ENCODE peak calls at places on chromosomes 13 and 19, in six cellular contexts. J is K562, Z is GM12878, L is HepG2, O is H1, G is GM12891. Y is an unnamed sample.

GRCh38 chr13:52809310-52809769 is 39.1 kb downstream of the PCDH8 start:
- DNase-seq in J (peak), Z (peak), L (peak), O (peak), G (peak), Y (peak)

GRCh38 chr13:30401347-30401746 is 20.9 kb upstream of the UBE2L5 start:
- DNase-seq in J (no peak), Z (no peak), L (no peak), O (no peak), G (no peak), Y (no peak)

GRCh38 chr13:30618186-30618937 is 642 bp downstream of the USPL1 start:
- DNase-seq in J (peak), Z (no peak), L (peak), O (no peak), G (no peak), Y (no peak)

GRCh38 chr19:7516878-7517277 is 975 bp downstream of the ZNF358 start:
- DNase-seq in J (no peak), Z (no peak), L (no peak), O (no peak), G (no peak), Y (no peak)

GRCh38 chr13:98824376-98825160 is 72.1 kb upstream of the SLC15A1 start:
- DNase-seq in J (no peak), Z (no peak), L (no peak), O (no peak), G (no peak), Y (no peak)

GRCh38 chr13:44244288-44244687 is 129.3 kb upstream of the SERP2 start:
- DNase-seq in J (peak), Z (no peak), L (no peak), O (no peak), G (no peak), Y (no peak)

GRCh38 chr13:106690779-106691178 is 122.8 kb upstream of the ARGLU1 start:
- DNase-seq in J (no peak), Z (no peak), L (no peak), O (no peak), G (no peak), Y (no peak)

GRCh38 chr13:106184778-106185177 is 350.7 kb downstream of the EFNB2 start:
- DNase-seq in J (no peak), Z (no peak), L (no peak), O (no peak), G (no peak), Y (no peak)

GRCh38 chr13:47679391-47679790 is 321.7 kb downstream of the SUCLA2 start:
- DNase-seq in J (no peak), Z (no peak), L (no peak), O (no peak), G (no peak), Y (no peak)

GRCh38 chr19:15154002-15154612 is 46.7 kb downstream of the NOTCH3 start:
- DNase-seq in J (peak), Z (no peak), L (peak), O (no peak), G (no peak), Y (no peak)

GRCh38 chr19:1362385-1363257 is 21.1 kb upstream of the NDUFS7 start:
- DNase-seq in J (no peak), Z (no peak), L (no peak), O (no peak), G (no peak), Y (no peak)
- TF ChIP-seq POLR2A in J (no peak), Z (no peak), L (no peak), O (no peak), G (no peak), Y (no peak)

GRCh38 chr13:66937423-66937822 is 292.7 kb downstream of the PCDH9 start:
- DNase-seq in J (no peak), Z (no peak), L (no peak), O (no peak), G (no peak), Y (no peak)

GRCh38 chr13:66933527-66933926 is 296.6 kb downstream of the PCDH9 start:
- DNase-seq in J (no peak), Z (no peak), L (no peak), O (no peak), G (no peak), Y (no peak)

DNA sequence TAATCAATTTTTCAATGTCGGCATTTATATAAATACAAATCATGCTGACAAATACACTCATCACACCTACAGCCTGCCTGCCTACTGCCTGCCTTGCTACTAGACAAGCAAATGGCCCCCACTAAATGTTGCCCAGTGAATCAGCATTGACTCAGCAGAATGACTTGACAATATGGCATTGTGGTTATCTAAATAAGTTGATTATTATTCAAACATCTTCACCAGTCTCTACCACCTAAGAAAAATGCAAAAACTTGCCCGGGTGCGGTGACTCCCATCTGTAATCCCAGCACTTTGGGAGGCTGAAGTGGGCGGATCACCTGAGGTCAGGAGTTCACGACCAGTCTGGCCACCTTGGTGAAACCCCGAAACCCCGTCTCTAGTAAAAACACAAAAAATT is 296.1 kb downstream of the PCDH9 start:
- DNase-seq in J (peak), Z (no peak), L (no peak), O (no peak), G (no peak), Y (no peak)
- TF ChIP-seq POLR2AphosphoS5 in J (no peak), Z (no peak), L (no peak), O (no peak), G (no peak), Y (no peak)

GRCh38 chr13:78610381-78610883 is 7.1 kb upstream of the POU4F1 start:
- DNase-seq in J (no peak), Z (no peak), L (no peak), O (no peak), G (no peak), Y (no peak)

GRCh38 chr13:78608254-78608704 is 4.9 kb upstream of the POU4F1 start:
- DNase-seq in J (no peak), Z (no peak), L (no peak), O (no peak), G (no peak), Y (no peak)

GRCh38 chr13:78609464-78610205 is 6.3 kb upstream of the POU4F1 start:
- DNase-seq in J (no peak), Z (no peak), L (no peak), O (no peak), G (no peak), Y (no peak)

GRCh38 chr13:78608705-78609463 is 5.5 kb upstream of the POU4F1 start:
- DNase-seq in J (no peak), Z (no peak), L (no peak), O (no peak), G (no peak), Y (no peak)

DNA sequence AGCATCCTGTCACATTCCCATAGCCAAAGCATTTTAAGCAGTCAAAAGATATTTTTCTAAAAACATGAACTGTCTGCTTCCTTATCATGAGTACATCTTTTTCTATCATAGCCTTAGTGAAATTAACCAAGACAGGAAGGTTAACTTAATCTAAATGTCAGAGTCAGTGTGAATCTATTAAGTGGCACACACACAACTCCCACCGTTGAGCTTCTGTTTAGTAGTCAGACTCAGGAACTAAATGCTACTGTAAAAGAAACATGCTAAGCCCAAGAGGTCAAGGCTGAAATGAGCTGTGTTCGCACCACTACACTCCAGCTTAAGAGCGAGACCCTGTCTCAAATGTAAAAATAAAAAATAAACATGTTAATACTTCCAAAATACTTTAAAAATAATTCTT is 7.7 kb upstream of the POU4F1 start:
- DNase-seq in J (no peak), Z (no peak), L (no peak), O (no peak), G (no peak), Y (no peak)
- TF ChIP-seq TAF1 in J (no peak), Z (no peak), L (no peak), O (no peak), G (no peak), Y (no peak)

GRCh38 chr13:40194204-40194806 is 472.1 kb downstream of the FOXO1 start:
- DNase-seq in J (no peak), Z (no peak), L (no peak), O (no peak), G (no peak), Y (no peak)
- TF ChIP-seq POLR2A in J (no peak), Z (no peak), L (no peak), O (no peak), G (no peak), Y (no peak)

DNA sequence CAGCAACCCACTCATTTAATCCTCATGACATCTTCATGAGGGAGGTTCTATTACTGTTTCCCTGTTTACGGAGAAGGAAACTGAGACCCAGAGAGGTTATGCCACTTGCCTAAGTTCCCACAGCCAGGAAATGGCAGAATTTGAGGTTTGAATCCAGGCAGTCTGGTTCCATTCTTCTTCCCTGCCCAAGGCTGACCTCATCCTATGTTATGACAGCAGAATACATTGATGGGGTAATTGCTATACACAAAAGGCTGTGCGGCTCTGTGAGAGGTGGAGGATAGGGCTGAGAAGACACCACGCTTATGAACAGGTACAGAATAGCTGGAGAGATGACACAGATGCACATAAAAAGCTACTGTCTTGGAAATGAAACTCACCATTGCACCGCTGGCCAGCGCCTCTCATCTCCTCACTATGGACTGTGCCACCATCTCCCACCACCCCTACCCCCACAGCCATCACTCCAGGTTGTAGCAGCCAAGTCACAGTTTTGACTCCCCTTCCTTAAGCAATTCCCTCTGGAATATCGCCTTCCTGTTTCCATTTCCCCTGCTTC is 11.5 kb downstream of the MAG start:
- DNase-seq in J (no peak), Z (no peak), L (no peak), O (no peak), G (no peak), Y (no peak)
- TF ChIP-seq POLR2AphosphoS5 in J (no peak), Z (no peak), L (no peak), O (no peak), G (no peak), Y (no peak)

GRCh38 chr13:37089495-37089894 is 16.0 kb downstream of the CSNK1A1L start:
- DNase-seq in J (no peak), Z (no peak), L (no peak), O (no peak), G (no peak), Y (no peak)

GRCh38 chr13:37085656-37086055 is 19.8 kb downstream of the CSNK1A1L start:
- DNase-seq in J (no peak), Z (no peak), L (no peak), O (no peak), G (no peak), Y (no peak)

GRCh38 chr13:37094840-37095239 is 10.6 kb downstream of the CSNK1A1L start:
- DNase-seq in J (no peak), Z (no peak), L (no peak), O (no peak), G (no peak), Y (no peak)

DNA sequence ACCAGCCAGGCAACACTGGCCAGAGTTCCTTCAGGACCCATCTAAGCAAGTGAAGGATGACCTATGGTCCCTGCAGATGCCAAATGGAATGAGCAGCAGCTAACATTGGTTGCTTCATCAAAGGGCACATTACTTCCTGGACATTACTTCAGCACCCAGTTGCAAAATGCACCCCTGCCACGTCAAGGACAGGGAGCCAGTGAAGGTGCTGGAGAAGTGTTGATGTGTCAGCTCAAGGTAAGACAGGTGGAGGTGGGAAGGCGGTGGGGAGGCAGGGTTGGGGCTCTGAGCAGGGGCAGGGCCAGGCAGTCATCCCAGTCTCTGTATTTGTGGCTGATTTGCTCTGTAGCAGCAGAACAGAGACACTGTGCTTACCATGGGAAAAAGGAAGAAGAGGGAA is 14.6 kb downstream of the CSNK1A1L start:
- DNase-seq in J (no peak), Z (no peak), L (no peak), O (no peak), G (no peak), Y (no peak)
- TF ChIP-seq TAF1 in J (no peak), Z (no peak), L (no peak), O (no peak), G (no peak), Y (no peak)

GRCh38 chr19:6198896-6199239 is 63.4 kb downstream of the ACSBG2 start:
- DNase-seq in J (no peak), Z (no peak), L (no peak), O (no peak), G (no peak), Y (no peak)

GRCh38 chr19:6196361-6196760 is 60.9 kb downstream of the ACSBG2 start:
- DNase-seq in J (no peak), Z (no peak), L (no peak), O (no peak), G (no peak), Y (no peak)

GRCh38 chr19:6204866-6205723 is 69.6 kb downstream of the ACSBG2 start:
- DNase-seq in J (no peak), Z (no peak), L (peak), O (no peak), G (no peak), Y (no peak)

GRCh38 chr19:6204212-6204611 is 68.7 kb downstream of the ACSBG2 start:
- DNase-seq in J (no peak), Z (no peak), L (peak), O (no peak), G (no peak), Y (no peak)

GRCh38 chr19:6199240-6199983 is 63.9 kb downstream of the ACSBG2 start:
- DNase-seq in J (peak), Z (peak), L (peak), O (peak), G (peak), Y (peak)
- TF ChIP-seq POLR2A in J (peak), Z (peak), L (peak), O (no peak), G (peak), Y (peak)

Y was measured in GM12892.